ENCODE peak calls at places on chromosomes 11 and 22, in seven cellular contexts. Q is ovary; C is brain microvascular endothelial cell; M is fibroblast of the conjunctiva; V is activated T-cell treated with anti-CD3 and anti-CD28 coated beads, Interleukin-2, amount 50 U/mL, for 48 hours; E is CD4-positive, alpha-beta T cell; X is neuronal stem cell. F is an unnamed sample.

GRCh38 chr11:46363455-46363920 is 16.2 kb downstream of the DGKZ start:
- DNase-seq in Q (no peak), C (peak; percentile 47), M (no peak), V (no peak), E (no peak), X (no peak), F (no peak)

GRCh38 chr11:120057595-120058581 is 80.0 kb downstream of the TRIM29 start:
- DNase-seq in Q (no peak), C (peak; percentile 31), M (no peak), V (no peak), E (no peak), X (no peak), F (peak; percentile 18)

GRCh38 chr11:65112551-65113360 is 1.1 kb downstream of the TM7SF2 start:
- DNase-seq in Q (peak; percentile 79), C (no peak), M (no peak), V (peak; percentile 86), E (peak; percentile 76), X (no peak), F (no peak)

GRCh38 chr11:131246156-131246555 is 124.3 kb upstream of the NTM start:
- DNase-seq in Q (no peak), C (no peak), M (no peak), V (no peak), E (no peak), X (no peak), F (no peak)

GRCh38 chr11:10450451-10451398 is 4.3 kb upstream of the AMPD3 start:
- DNase-seq in Q (no peak), C (no peak), M (no peak), V (peak; percentile 72), E (peak; percentile 54), X (peak; percentile 40), F (peak; percentile 50)

GRCh38 chr22:37273126-37273845 is 9.0 kb upstream of the CYTH4 start:
- DNase-seq in Q (no peak), C (peak; percentile 74), M (no peak), V (peak; percentile 70), E (no peak), X (no peak), F (no peak)

GRCh38 chr11:1163321-1163910 is 5.7 kb downstream of the MUC5AC start:
- DNase-seq in Q (no peak), C (no peak), M (no peak), V (no peak), E (no peak), X (no peak), F (no peak)

GRCh38 chr11:121328213-121328966 is 35.8 kb downstream of the SC5D start:
- DNase-seq in Q (no peak), C (no peak), M (no peak), V (peak; percentile 51), E (peak; percentile 36), X (no peak), F (no peak)

GRCh38 chr11:68051191-68052136 is 12.6 kb downstream of the TCIRG1 start:
- DNase-seq in Q (no peak), C (no peak), M (no peak), V (peak; percentile 15), E (no peak), X (no peak), F (no peak)

GRCh38 chr11:122758974-122759373 is 79.3 kb upstream of the CRTAM start:
- DNase-seq in Q (no peak), C (no peak), M (no peak), V (no peak), E (no peak), X (no peak), F (no peak)

GRCh38 chr22:47036352-47036751 is 273.9 kb downstream of the TBC1D22A start:
- DNase-seq in Q (no peak), C (no peak), M (no peak), V (no peak), E (no peak), X (no peak), F (no peak)

GRCh38 chr22:17997456-17997855 is 26.9 kb downstream of the MICAL3 start:
- DNase-seq in Q (no peak), C (peak; percentile 28), M (no peak), V (no peak), E (no peak), X (no peak), F (no peak)

GRCh38 chr22:40177738-40178416 is at the start of gene TNRC6B:
- DNase-seq in Q (peak; percentile 68), C (peak; percentile 95), M (peak; percentile 96), V (peak; percentile 68), E (peak; percentile 46), X (peak; percentile 89), F (peak; percentile 95)

GRCh38 chr11:27028653-27029052 is 12.0 kb upstream of the BBOX1 start:
- DNase-seq in Q (no peak), C (no peak), M (peak; percentile 17), V (no peak), E (no peak), X (no peak), F (no peak)

GRCh38 chr11:119615003-119615878 is 113.8 kb downstream of the NECTIN1 start:
- DNase-seq in Q (no peak), C (peak; percentile 61), M (peak; percentile 18), V (no peak), E (no peak), X (no peak), F (peak; percentile 73)

GRCh38 chr11:128733440-128734115 is 39.7 kb downstream of the FLI1 start:
- DNase-seq in Q (no peak), C (peak; percentile 65), M (no peak), V (peak; percentile 63), E (peak; percentile 34), X (peak; percentile 60), F (no peak)

GRCh38 chr11:115760528-115760837 is 256.3 kb upstream of the CADM1 start:
- DNase-seq in Q (no peak), C (no peak), M (no peak), V (no peak), E (no peak), X (peak; percentile 18), F (no peak)

GRCh38 chr11:34508514-34508913 is 5.1 kb downstream of the ELF5 start:
- DNase-seq in Q (no peak), C (no peak), M (no peak), V (no peak), E (no peak), X (no peak), F (no peak)

GRCh38 chr11:61727401-61727811 is 25.0 kb upstream of the MYRF start:
- DNase-seq in Q (peak; percentile 49), C (no peak), M (no peak), V (no peak), E (no peak), X (no peak), F (no peak)

GRCh38 chr22:44932493-44932892 is 77.3 kb downstream of the PHF21B start:
- DNase-seq in Q (no peak), C (no peak), M (no peak), V (no peak), E (no peak), X (no peak), F (no peak)

GRCh38 chr22:25651332-25651731 is 86.9 kb downstream of the GRK3 start:
- DNase-seq in Q (no peak), C (no peak), M (no peak), V (no peak), E (no peak), X (no peak), F (no peak)

GRCh38 chr22:17119481-17120202 is 1.5 kb downstream of the TMEM121B start:
- DNase-seq in Q (no peak), C (no peak), M (no peak), V (peak; percentile 55), E (no peak), X (no peak), F (peak; percentile 38)

GRCh38 chr11:72821920-72822799 is 7.9 kb downstream of the ATG16L2 start:
- DNase-seq in Q (peak; percentile 95), C (peak; percentile 76), M (peak; percentile 68), V (peak; percentile 96), E (peak; percentile 89), X (peak; percentile 93), F (peak; percentile 90)

GRCh38 chr11:12921580-12922157 is 87.4 kb upstream of the RASSF10 start:
- DNase-seq in Q (no peak), C (no peak), M (no peak), V (no peak), E (no peak), X (no peak), F (no peak)